ENCODE peak calls at places on chromosomes 5 and 9, in five cellular contexts. O is IMR-90, I is trophoblast cell, Q is neuronal stem cell, J is H9. G is an unnamed sample.

GRCh38 chr5:86880785-86881492 is 263.2 kb downstream of the COX7C start:
- DNase-seq in O (peak; percentile 89), I (peak; percentile 71), Q (peak; percentile 55), J (peak; percentile 89), G (peak; percentile 98)

GRCh38 chr9:76732341-76732958 is 31.8 kb upstream of the PCA3 start:
- DNase-seq in O (no peak), I (no peak), Q (no peak), J (no peak), G (no peak)

GRCh38 chr5:76402251-76402879 is 720 bp upstream of the IQGAP2 start:
- DNase-seq in O (no peak), I (peak; percentile 46), Q (peak; percentile 54), J (peak; percentile 78), G (peak; percentile 92)

GRCh38 chr9:114652776-114653555 is 4.6 kb downstream of the TEX53 start:
- DNase-seq in O (peak; percentile 55), I (no peak), Q (no peak), J (no peak), G (no peak)

GRCh38 chr9:23674016-23674585 is 151.9 kb downstream of the ELAVL2 start:
- DNase-seq in O (no peak), I (no peak), Q (no peak), J (no peak), G (no peak)

GRCh38 chr5:20514145-20514544 is 526.1 kb upstream of the CDH18 start:
- DNase-seq in O (no peak), I (no peak), Q (no peak), J (no peak), G (no peak)

GRCh38 chr9:124270504-124271335 is 13.0 kb downstream of the NEK6 start:
- DNase-seq in O (no peak), I (peak; percentile 56), Q (no peak), J (no peak), G (no peak)

GRCh38 chr5:136145030-136145429 is 12.4 kb downstream of the SMAD5 start:
- DNase-seq in O (no peak), I (no peak), Q (no peak), J (no peak), G (no peak)

GRCh38 chr9:378263-378662 is 163.6 kb downstream of the DOCK8 start:
- DNase-seq in O (no peak), I (no peak), Q (no peak), J (no peak), G (no peak)

GRCh38 chr9:83336696-83337095 is 201.5 kb downstream of the FRMD3 start:
- DNase-seq in O (no peak), I (no peak), Q (no peak), J (no peak), G (peak; percentile 24)

GRCh38 chr5:107980923-107981748 is 310.4 kb upstream of the EFNA5 start:
- DNase-seq in O (peak; percentile 63), I (no peak), Q (no peak), J (no peak), G (no peak)

GRCh38 chr5:586751-587285 is 25.3 kb upstream of the CEP72 start:
- DNase-seq in O (no peak), I (no peak), Q (no peak), J (no peak), G (no peak)

GRCh38 chr5:32231929-32232328 is 57.8 kb upstream of the GOLPH3 start:
- DNase-seq in O (no peak), I (no peak), Q (no peak), J (no peak), G (peak; percentile 40)

GRCh38 chr5:177234761-177235315 is 68.7 kb downstream of the RAB24 start:
- DNase-seq in O (no peak), I (no peak), Q (no peak), J (no peak), G (no peak)

GRCh38 chr9:17847908-17848307 is 269.0 kb downstream of the SH3GL2 start:
- DNase-seq in O (no peak), I (no peak), Q (no peak), J (no peak), G (no peak)

GRCh38 chr9:6686396-6686795 is 40.9 kb upstream of the GLDC start:
- DNase-seq in O (peak; percentile 41), I (no peak), Q (no peak), J (no peak), G (peak; percentile 25)

GRCh38 chr9:79060726-79061125 is 511.0 kb upstream of the TLE4 start:
- DNase-seq in O (peak; percentile 73), I (peak; percentile 21), Q (no peak), J (no peak), G (no peak)

GRCh38 chr5:2709996-2710689 is 41.3 kb downstream of the IRX2 start:
- DNase-seq in O (no peak), I (peak; percentile 92), Q (no peak), J (no peak), G (no peak)

GRCh38 chr9:95506692-95507455 is 9.9 kb downstream of the PTCH1 start:
- DNase-seq in O (peak; percentile 58), I (peak; percentile 48), Q (no peak), J (peak; percentile 53), G (peak; percentile 81)

DNA sequence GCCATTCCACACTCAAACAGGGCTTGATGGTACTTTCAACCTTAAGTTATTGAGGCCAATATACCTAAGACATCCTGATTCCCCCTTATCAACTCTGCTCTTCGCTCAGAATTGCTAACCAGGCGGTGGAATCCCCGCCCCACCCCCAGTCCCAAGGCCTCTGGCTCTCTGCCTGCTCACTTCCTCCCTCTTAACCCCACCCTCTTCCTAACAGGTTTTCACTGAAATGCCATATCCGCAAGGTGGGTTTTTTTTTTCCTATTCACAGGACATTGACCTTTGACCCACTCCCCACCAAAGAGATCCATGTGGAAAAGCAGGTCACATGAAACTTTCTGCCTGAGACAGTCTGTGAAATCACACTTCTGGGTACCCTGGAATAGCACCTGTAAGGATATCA is 66.6 kb upstream of the IFNK start:
- DNase-seq in O (no peak), I (no peak), Q (no peak), J (peak; percentile 64), G (peak; percentile 67)
- H3K18ac ChIP-seq in O (no peak overlapping the region), I (no peak overlapping the region), Q (no peak overlapping the region), J (no peak overlapping the region), G (no peak overlapping the region)

DNA sequence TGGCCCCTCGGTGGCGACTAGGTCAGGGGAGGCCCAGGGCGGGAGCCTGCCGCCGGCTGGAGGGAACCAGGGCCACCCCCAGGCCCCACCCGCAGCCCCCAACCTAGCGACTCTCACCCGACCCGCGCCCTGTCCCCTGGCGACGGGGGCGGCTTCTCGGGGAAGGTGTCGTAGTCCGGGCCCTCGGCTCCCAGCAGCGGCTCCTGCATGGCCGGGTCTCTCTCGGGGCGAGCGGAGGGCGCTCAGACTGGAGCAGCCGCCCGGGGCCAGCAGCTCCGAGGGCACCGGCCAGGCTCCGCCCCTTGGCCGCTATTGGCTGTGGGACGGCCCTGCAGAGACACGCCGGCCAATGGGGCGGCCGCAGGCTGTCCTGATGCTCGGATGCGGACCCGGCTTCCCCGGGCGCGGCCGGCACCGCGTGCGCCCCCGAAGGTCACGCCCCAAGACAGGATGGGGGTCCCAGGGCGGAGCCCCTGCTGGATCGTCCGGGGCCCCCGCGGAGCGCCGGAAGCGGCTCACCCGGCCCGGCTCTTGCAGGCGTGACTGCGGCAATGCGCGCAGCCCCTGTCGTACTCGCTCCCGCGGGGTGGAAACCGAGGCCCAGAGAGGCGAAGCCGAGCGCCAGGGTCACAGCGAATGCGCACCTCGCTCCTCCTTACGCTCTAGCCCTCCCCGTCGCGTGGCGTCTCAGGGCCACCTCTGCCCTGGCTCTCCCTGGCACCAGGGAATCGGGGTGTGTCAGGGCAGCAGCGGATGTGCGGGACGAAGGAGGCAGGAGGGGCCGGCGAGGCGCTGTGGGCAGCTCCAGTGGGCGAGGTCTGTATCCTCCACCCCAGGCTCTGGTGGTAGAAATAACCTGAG is at the start of gene SLC2A6:
- DNase-seq in O (peak; percentile 63), I (peak; percentile 58), Q (peak; percentile 85), J (peak; percentile 95), G (peak; percentile 93)
- H3K4ac ChIP-seq in O (peak within 1 kb of the TSS; percentile 35), I (peak within 1 kb of the TSS; percentile 29), Q (peak within 1 kb of the TSS; percentile 4), J (no peak within 1 kb of the TSS), G (peak within 1 kb of the TSS; percentile 59)

GRCh38 chr9:34200092-34200491 is 21.2 kb downstream of the UBAP1 start:
- DNase-seq in O (no peak), I (no peak), Q (no peak), J (no peak), G (no peak)
- H3K18ac ChIP-seq in O (no peak overlapping the region), I (no peak overlapping the region), Q (no peak overlapping the region), J (no peak overlapping the region), G (no peak overlapping the region)

GRCh38 chr9:129352157-129352870 is 174.3 kb upstream of the IER5L start:
- DNase-seq in O (no peak), I (no peak), Q (peak; percentile 80), J (peak; percentile 92), G (peak; percentile 90)
- H3K4ac ChIP-seq in O (peak overlapping the region; percentile 87), I (peak overlapping the region; percentile 61), Q (peak overlapping the region; percentile 79), J (no peak overlapping the region), G (peak overlapping the region; percentile 74)

GRCh38 chr5:38716516-38716915 is 129.3 kb upstream of the OSMR start:
- DNase-seq in O (no peak), I (no peak), Q (no peak), J (no peak), G (no peak)
- H3K18ac ChIP-seq in O (no peak overlapping the region), I (no peak overlapping the region), Q (no peak overlapping the region), J (no peak overlapping the region), G (no peak overlapping the region)

GRCh38 chr9:136117291-136118060 is 1.2 kb downstream of the TMEM250 start:
- DNase-seq in O (no peak), I (peak; percentile 16), Q (no peak), J (peak; percentile 41), G (no peak)
- H3K4ac ChIP-seq in O (peak overlapping the region; percentile 78), I (peak overlapping the region; percentile 58), Q (no peak overlapping the region), J (no peak overlapping the region), G (peak overlapping the region; percentile 84)

GRCh38 chr5:116572375-116573278 is 2.0 kb downstream of the SEMA6A start:
- DNase-seq in O (no peak), I (peak; percentile 11), Q (peak; percentile 54), J (no peak), G (peak; percentile 74)
- H3K18ac ChIP-seq in O (no peak overlapping the region), I (peak overlapping the region; percentile 98), Q (peak overlapping the region; percentile 89), J (peak overlapping the region; percentile 67), G (peak overlapping the region; percentile 71)

GRCh38 chr5:149149942-149150341 is 8.6 kb downstream of the ABLIM3 start:
- DNase-seq in O (no peak), I (no peak), Q (no peak), J (no peak), G (no peak)
- H3K4ac ChIP-seq in O (peak overlapping the region; percentile 42), I (no peak overlapping the region), Q (no peak overlapping the region), J (no peak overlapping the region), G (no peak overlapping the region)

DNA sequence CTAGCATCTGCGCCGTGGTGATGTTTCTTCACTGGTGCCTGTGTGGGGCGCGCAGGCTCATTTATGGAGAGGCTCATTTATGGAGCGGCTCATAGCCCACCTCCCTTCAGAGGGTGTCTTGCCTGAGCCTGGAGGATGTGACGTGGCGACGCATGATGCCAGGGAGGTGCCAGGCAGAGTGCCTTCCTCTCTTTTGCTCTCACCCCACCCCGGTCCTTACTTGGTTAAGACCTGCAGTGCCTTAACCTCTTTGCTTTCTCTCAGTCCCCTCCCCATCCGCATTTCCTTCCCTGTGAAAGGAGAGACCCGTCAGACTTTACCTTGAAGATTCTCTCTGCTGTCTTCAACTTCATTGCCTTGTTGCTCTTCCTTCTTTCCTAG is 52.0 kb upstream of the NCS1 start:
- DNase-seq in O (no peak), I (no peak), Q (no peak), J (no peak), G (no peak)
- H3K18ac ChIP-seq in O (no peak overlapping the region), I (no peak overlapping the region), Q (peak overlapping the region; percentile 65), J (no peak overlapping the region), G (no peak overlapping the region)